ENCODE peak calls at places on chromosome 5, in four cellular contexts. One of them, this sample, is unnamed.

GRCh38 chr5:57476743-57477142 is 5.9 kb downstream of the ACTBL2 start:
- DNase-seq in IMR-90: peak
- DNase-seq in mesendoderm: no peak
- DNase-seq in H9: no peak
- DNase-seq in this sample: no peak

GRCh38 chr5:112860929-112861637 is at the start of gene SRP19:
- DNase-seq in H9: peak
- DNase-seq in IMR-90: peak
- DNase-seq in mesendoderm: peak
- DNase-seq in this sample: peak

GRCh38 chr5:74141053-74141452 is 499.5 kb downstream of the ENC1 start:
- DNase-seq in IMR-90: peak
- DNase-seq in H9: no peak
- DNase-seq in mesendoderm: no peak
- DNase-seq in this sample: no peak

GRCh38 chr5:114367029-114367428 is 5.2 kb downstream of the KCNN2 start:
- DNase-seq in H9: no peak
- DNase-seq in IMR-90: peak
- DNase-seq in mesendoderm: no peak
- DNase-seq in this sample: no peak

GRCh38 chr5:1461396-1461795 is 16.2 kb upstream of the SLC6A3 start:
- DNase-seq in H9: no peak
- DNase-seq in IMR-90: no peak
- DNase-seq in mesendoderm: no peak
- DNase-seq in this sample: no peak

GRCh38 chr5:43772601-43773031 is 169.6 kb downstream of the NNT start:
- DNase-seq in mesendoderm: peak
- DNase-seq in H9: no peak
- DNase-seq in IMR-90: peak
- DNase-seq in this sample: no peak

GRCh38 chr5:76874088-76874581 is 24.3 kb downstream of the S100Z start:
- DNase-seq in IMR-90: no peak
- DNase-seq in mesendoderm: peak
- DNase-seq in H9: no peak
- DNase-seq in this sample: no peak

GRCh38 chr5:159452480-159453167 is 122.3 kb upstream of the IL12B start:
- DNase-seq in mesendoderm: no peak
- DNase-seq in IMR-90: no peak
- DNase-seq in H9: no peak
- DNase-seq in this sample: no peak

GRCh38 chr5:159208508-159209437 is 580 bp downstream of the RNF145 start:
- DNase-seq in mesendoderm: peak
- DNase-seq in IMR-90: peak
- DNase-seq in H9: peak
- DNase-seq in this sample: no peak

GRCh38 chr5:38556115-38556598 is 289 bp downstream of the LIFR start:
- DNase-seq in H9: no peak
- DNase-seq in mesendoderm: peak
- DNase-seq in IMR-90: no peak
- DNase-seq in this sample: no peak

GRCh38 chr5:74510476-74510875 is 130.1 kb downstream of the ENC1 start:
- DNase-seq in mesendoderm: no peak
- DNase-seq in IMR-90: no peak
- DNase-seq in H9: no peak
- DNase-seq in this sample: no peak

GRCh38 chr5:59021286-59021673 is 438.4 kb downstream of the RAB3C start:
- DNase-seq in IMR-90: no peak
- DNase-seq in mesendoderm: no peak
- DNase-seq in H9: no peak
- DNase-seq in this sample: no peak

GRCh38 chr5:1171340-1171941 is 30.0 kb upstream of the SLC6A19 start:
- DNase-seq in H9: no peak
- DNase-seq in IMR-90: peak
- DNase-seq in mesendoderm: no peak
- DNase-seq in this sample: no peak

GRCh38 chr5:112931473-112931872 is 9.4 kb upstream of the REEP5 start:
- DNase-seq in IMR-90: no peak
- DNase-seq in mesendoderm: no peak
- DNase-seq in H9: no peak
- DNase-seq in this sample: no peak

GRCh38 chr5:176521699-176522263 is 15.4 kb downstream of the RNF44 start:
- DNase-seq in mesendoderm: no peak
- DNase-seq in H9: no peak
- DNase-seq in IMR-90: no peak
- DNase-seq in this sample: no peak

GRCh38 chr5:142095651-142096330 is 12.8 kb upstream of the NDFIP1 start:
- DNase-seq in H9: no peak
- DNase-seq in IMR-90: no peak
- DNase-seq in mesendoderm: no peak
- DNase-seq in this sample: no peak

GRCh38 chr5:103821361-103821760 is 258.8 kb upstream of the NUDT12 start:
- DNase-seq in IMR-90: no peak
- DNase-seq in H9: no peak
- DNase-seq in mesendoderm: no peak
- DNase-seq in this sample: no peak

GRCh38 chr5:35743644-35744043 is 113.0 kb upstream of the IL7R start:
- DNase-seq in H9: no peak
- DNase-seq in IMR-90: no peak
- DNase-seq in mesendoderm: no peak
- DNase-seq in this sample: no peak

GRCh38 chr5:35742006-35742405 is 114.7 kb upstream of the IL7R start:
- DNase-seq in H9: no peak
- DNase-seq in IMR-90: no peak
- DNase-seq in mesendoderm: no peak
- DNase-seq in this sample: no peak

GRCh38 chr5:35745666-35746065 is 111.0 kb upstream of the IL7R start:
- DNase-seq in H9: no peak
- DNase-seq in IMR-90: no peak
- DNase-seq in mesendoderm: no peak
- DNase-seq in this sample: no peak

GRCh38 chr5:35741126-35741711 is 115.5 kb upstream of the IL7R start:
- DNase-seq in IMR-90: peak
- DNase-seq in H9: no peak
- DNase-seq in mesendoderm: no peak
- DNase-seq in this sample: no peak

GRCh38 chr5:35745193-35745592 is 111.5 kb upstream of the IL7R start:
- DNase-seq in mesendoderm: peak
- DNase-seq in H9: no peak
- DNase-seq in IMR-90: no peak
- DNase-seq in this sample: no peak
- H3K56ac ChIP-seq in mesendoderm: no peak
- H3K56ac ChIP-seq in H9: no peak
- H3K56ac ChIP-seq in IMR-90: no peak
- H3K56ac ChIP-seq in this sample: no peak

GRCh38 chr5:157303023-157303422 is 37.1 kb downstream of the CYFIP2 start:
- DNase-seq in IMR-90: no peak
- DNase-seq in mesendoderm: no peak
- DNase-seq in H9: no peak
- DNase-seq in this sample: no peak

GRCh38 chr5:157306690-157307089 is 40.8 kb downstream of the CYFIP2 start:
- DNase-seq in IMR-90: no peak
- DNase-seq in mesendoderm: no peak
- DNase-seq in H9: no peak
- DNase-seq in this sample: no peak

GRCh38 chr5:157306092-157306491 is 40.2 kb downstream of the CYFIP2 start:
- DNase-seq in mesendoderm: no peak
- DNase-seq in H9: no peak
- DNase-seq in IMR-90: no peak
- DNase-seq in this sample: no peak

GRCh38 chr5:157301066-157301465 is 35.1 kb downstream of the CYFIP2 start:
- DNase-seq in mesendoderm: no peak
- DNase-seq in H9: no peak
- DNase-seq in IMR-90: no peak
- DNase-seq in this sample: no peak

DNA sequence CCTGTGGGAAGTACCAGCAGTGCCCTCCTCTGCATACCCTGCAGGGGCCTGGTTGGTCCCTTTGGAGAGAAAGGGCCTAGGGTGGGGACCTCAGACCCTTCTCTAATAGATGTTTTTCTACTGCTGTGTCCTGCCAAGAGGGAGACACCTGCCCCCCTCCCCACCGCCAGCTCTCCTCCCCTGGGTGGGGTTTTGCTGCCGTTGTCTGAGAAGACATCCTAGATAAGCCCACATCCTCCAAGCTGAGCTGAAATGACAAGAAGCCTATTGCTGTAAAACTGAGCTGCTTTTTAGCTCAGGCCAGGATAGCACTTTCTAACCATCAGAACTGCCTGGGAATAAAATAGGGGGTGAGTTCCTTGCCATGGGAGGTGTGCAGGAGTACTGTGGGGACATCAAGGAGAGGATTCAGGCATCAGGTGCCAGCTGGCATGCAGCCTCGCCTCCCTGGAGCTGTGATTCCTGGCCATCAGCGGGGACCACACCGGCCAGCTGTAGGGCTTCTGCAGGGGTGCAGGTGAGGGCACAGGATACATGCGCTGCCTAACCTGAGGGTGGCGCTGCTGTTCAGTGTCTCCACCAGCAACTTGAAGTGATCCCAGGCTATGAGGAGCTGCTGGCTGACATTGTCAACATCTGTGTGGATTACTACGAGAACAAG is 37.9 kb downstream of the CYFIP2 start:
- DNase-seq in IMR-90: no peak
- DNase-seq in mesendoderm: peak
- DNase-seq in H9: peak
- DNase-seq in this sample: peak
- H3K27ac ChIP-seq in IMR-90: no peak
- H3K27ac ChIP-seq in mesendoderm: no peak
- H3K27ac ChIP-seq in H9: no peak
- H3K27ac ChIP-seq in this sample: no peak

GRCh38 chr5:123211084-123211483 is 122.0 kb downstream of the PRDM6 start:
- DNase-seq in mesendoderm: no peak
- DNase-seq in IMR-90: no peak
- DNase-seq in H9: no peak
- DNase-seq in this sample: no peak

GRCh38 chr5:123215929-123216702 is 127.1 kb downstream of the PRDM6 start:
- DNase-seq in IMR-90: no peak
- DNase-seq in mesendoderm: peak
- DNase-seq in H9: no peak
- DNase-seq in this sample: no peak

GRCh38 chr5:123209163-123210013 is 120.3 kb downstream of the PRDM6 start:
- DNase-seq in IMR-90: peak
- DNase-seq in H9: no peak
- DNase-seq in mesendoderm: no peak
- DNase-seq in this sample: no peak

GRCh38 chr5:123217183-123217582 is 128.1 kb downstream of the PRDM6 start:
- DNase-seq in IMR-90: peak
- DNase-seq in mesendoderm: no peak
- DNase-seq in H9: no peak
- DNase-seq in this sample: no peak

GRCh38 chr5:123214193-123214592 is 125.2 kb downstream of the PRDM6 start:
- DNase-seq in H9: no peak
- DNase-seq in IMR-90: no peak
- DNase-seq in mesendoderm: no peak
- DNase-seq in this sample: no peak
- H3K56ac ChIP-seq in H9: no peak
- H3K56ac ChIP-seq in IMR-90: no peak
- H3K56ac ChIP-seq in mesendoderm: no peak
- H3K56ac ChIP-seq in this sample: no peak

GRCh38 chr5:91104062-91104448 is 279.1 kb downstream of the ARRDC3 start:
- DNase-seq in mesendoderm: no peak
- DNase-seq in H9: no peak
- DNase-seq in IMR-90: no peak
- DNase-seq in this sample: no peak

GRCh38 chr5:91114658-91115057 is 268.5 kb downstream of the ARRDC3 start:
- DNase-seq in IMR-90: no peak
- DNase-seq in H9: no peak
- DNase-seq in mesendoderm: no peak
- DNase-seq in this sample: no peak

GRCh38 chr5:91111473-91112238 is 271.5 kb downstream of the ARRDC3 start:
- DNase-seq in H9: no peak
- DNase-seq in IMR-90: no peak
- DNase-seq in mesendoderm: no peak
- DNase-seq in this sample: no peak

GRCh38 chr5:91110709-91111108 is 272.4 kb downstream of the ARRDC3 start:
- DNase-seq in IMR-90: peak
- DNase-seq in H9: no peak
- DNase-seq in mesendoderm: no peak
- DNase-seq in this sample: no peak

GRCh38 chr5:91109634-91110033 is 273.5 kb downstream of the ARRDC3 start:
- DNase-seq in IMR-90: no peak
- DNase-seq in H9: no peak
- DNase-seq in mesendoderm: no peak
- DNase-seq in this sample: no peak
- H3K27ac ChIP-seq in IMR-90: no peak
- H3K27ac ChIP-seq in H9: no peak
- H3K27ac ChIP-seq in mesendoderm: no peak
- H3K27ac ChIP-seq in this sample: no peak

GRCh38 chr5:40784916-40785315 is 13.3 kb downstream of the PRKAA1 start:
- DNase-seq in H9: no peak
- DNase-seq in IMR-90: no peak
- DNase-seq in mesendoderm: no peak
- DNase-seq in this sample: no peak
- H3K56ac ChIP-seq in H9: no peak
- H3K56ac ChIP-seq in IMR-90: no peak
- H3K56ac ChIP-seq in mesendoderm: no peak
- H3K56ac ChIP-seq in this sample: no peak

GRCh38 chr5:9126490-9126889 is 419.4 kb downstream of the SEMA5A start:
- DNase-seq in mesendoderm: no peak
- DNase-seq in H9: no peak
- DNase-seq in IMR-90: no peak
- DNase-seq in this sample: no peak
- H3K27ac ChIP-seq in mesendoderm: no peak
- H3K27ac ChIP-seq in H9: no peak
- H3K27ac ChIP-seq in IMR-90: no peak
- H3K27ac ChIP-seq in this sample: no peak

GRCh38 chr5:169029087-169029486 is 271.9 kb downstream of the SLIT3 start:
- DNase-seq in mesendoderm: no peak
- DNase-seq in IMR-90: no peak
- DNase-seq in H9: no peak
- DNase-seq in this sample: no peak

GRCh38 chr5:169029661-169030274 is 271.2 kb downstream of the SLIT3 start:
- DNase-seq in H9: no peak
- DNase-seq in mesendoderm: peak
- DNase-seq in IMR-90: no peak
- DNase-seq in this sample: no peak

GRCh38 chr5:169024426-169024825 is 276.5 kb downstream of the SLIT3 start:
- DNase-seq in IMR-90: no peak
- DNase-seq in mesendoderm: no peak
- DNase-seq in H9: no peak
- DNase-seq in this sample: no peak

DNA sequence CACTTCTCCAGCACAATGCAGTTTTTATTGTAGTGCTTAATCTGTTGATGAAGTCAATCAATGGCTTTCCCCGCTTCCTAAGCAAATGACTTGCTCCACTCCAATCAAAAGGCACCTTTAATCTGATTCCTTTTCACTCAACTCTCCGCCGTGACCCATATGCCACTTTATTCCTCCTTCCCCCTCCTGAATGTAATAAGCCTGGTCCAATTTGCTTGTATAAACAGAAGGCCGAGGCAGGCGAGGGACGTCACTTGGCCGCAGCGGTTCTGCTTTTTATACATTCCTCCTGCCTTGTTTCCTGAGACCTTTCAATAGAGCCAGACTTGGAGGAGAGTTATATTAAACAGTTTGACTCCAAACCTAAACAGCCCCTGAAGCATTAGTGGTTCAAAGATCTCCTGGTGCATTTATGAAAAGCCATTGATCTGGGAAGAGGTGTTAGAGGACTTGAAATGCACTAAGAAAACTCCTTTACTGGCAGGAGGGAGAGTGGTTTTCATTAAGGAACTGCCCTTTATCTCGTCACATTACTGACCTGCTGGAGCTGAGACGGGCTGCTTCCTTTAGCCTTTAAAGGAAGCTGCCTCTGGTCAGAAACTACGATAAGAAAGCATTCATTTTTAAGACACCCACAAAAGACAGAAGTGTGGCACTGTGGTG is 273.4 kb downstream of the SLIT3 start:
- DNase-seq in mesendoderm: peak
- DNase-seq in H9: no peak
- DNase-seq in IMR-90: no peak
- DNase-seq in this sample: no peak
- H3K56ac ChIP-seq in mesendoderm: no peak
- H3K56ac ChIP-seq in H9: no peak
- H3K56ac ChIP-seq in IMR-90: no peak
- H3K56ac ChIP-seq in this sample: no peak

This sample was measured in H1.